ENCODE peak calls at places on chromosome 10, in nine cellular contexts. R is posterior vena cava, M is putamen, L is NCI-H510A treated with DMSO at 0.1 percent for 48 hours, W is colonic mucosa, Q is T-helper 2 cell, X is endothelial cell, H is stomach, Z is nephron progenitor cell. S is an unnamed sample.

GRCh38 chr10:47346572-47347302 is 1.4 kb upstream of the RBP3 start:
- DNase-seq in R (peak), M (no peak), L (peak), W (peak), Q (no peak), X (no peak), H (no peak), Z (no peak), S (no peak)

GRCh38 chr10:52783726-52784125 is 11.1 kb upstream of the MBL2 start:
- DNase-seq in R (no peak), M (no peak), L (no peak), W (no peak), Q (no peak), X (no peak), H (no peak), Z (no peak), S (no peak)

GRCh38 chr10:51156913-51157312 is 82.6 kb downstream of the PRKG1 start:
- DNase-seq in R (no peak), M (no peak), L (no peak), W (no peak), Q (no peak), X (no peak), H (no peak), Z (no peak), S (peak)

GRCh38 chr10:101563497-101564040 is 24.5 kb downstream of the POLL start:
- DNase-seq in R (peak), M (no peak), L (no peak), W (peak), Q (no peak), X (no peak), H (peak), Z (no peak), S (no peak)

GRCh38 chr10:74896788-74897527 is 70.6 kb downstream of the KAT6B start:
- DNase-seq in R (no peak), M (no peak), L (no peak), W (no peak), Q (no peak), X (no peak), H (no peak), Z (no peak), S (no peak)

GRCh38 chr10:5512331-5512730 is 12.4 kb upstream of the CALML3 start:
- DNase-seq in R (peak), M (no peak), L (no peak), W (no peak), Q (no peak), X (no peak), H (no peak), Z (no peak), S (no peak)

GRCh38 chr10:47438857-47439474 is 44.9 kb downstream of the ANXA8 start:
- DNase-seq in R (peak), M (no peak), L (peak), W (peak), Q (no peak), X (peak), H (peak), Z (peak), S (peak)

GRCh38 chr10:106935978-106936451 is 228.5 kb downstream of the SORCS1 start:
- DNase-seq in R (no peak), M (no peak), L (no peak), W (no peak), Q (no peak), X (no peak), H (no peak), Z (no peak), S (no peak)

GRCh38 chr10:98365698-98366530 is 49.1 kb downstream of the PYROXD2 start:
- DNase-seq in R (no peak), M (no peak), L (no peak), W (no peak), Q (no peak), X (no peak), H (no peak), Z (no peak), S (no peak)

GRCh38 chr10:98748298-98748697 is 301.6 kb upstream of the HPS1 start:
- DNase-seq in R (no peak), M (no peak), L (peak), W (peak), Q (no peak), X (peak), H (no peak), Z (peak), S (peak)

GRCh38 chr10:5479481-5480161 is 19.7 kb downstream of the CALML5 start:
- DNase-seq in R (no peak), M (no peak), L (no peak), W (no peak), Q (no peak), X (no peak), H (no peak), Z (no peak), S (no peak)

S was measured in LoVo.